ENCODE peak calls at places on chromosomes 7 and 10, in five cellular contexts. P is OCI-LY7, F is hepatocyte, N is mammary epithelial cell, A is astrocyte. Q is an unnamed sample. For H3K79me2, the result is how much of the 10 kb centered on the place peaks cover.

GRCh38 chr10:96616961-96617360 is 30.1 kb upstream of the TM9SF3 start:
- DNase-seq in P (no peak), F (no peak), N (no peak), A (no peak), Q (no peak)

GRCh38 chr7:122412886-122413285 is 108.3 kb upstream of the FEZF1 start:
- DNase-seq in P (no peak), F (peak), N (no peak), A (peak), Q (no peak)

GRCh38 chr7:17773289-17773626 is 167.0 kb downstream of the SNX13 start:
- DNase-seq in P (no peak), F (peak), N (peak), A (peak), Q (peak)

GRCh38 chr7:8176370-8177081 is 85.4 kb downstream of the ICA1 start:
- DNase-seq in P (peak), F (no peak), N (no peak), A (no peak), Q (no peak)

GRCh38 chr10:28810062-28810870 is 132.9 kb downstream of the BAMBI start:
- DNase-seq in P (no peak), F (no peak), N (no peak), A (no peak), Q (no peak)

GRCh38 chr7:77497079-77497478 is 40.0 kb upstream of the PTPN12 start:
- DNase-seq in P (no peak), F (no peak), N (no peak), A (no peak), Q (no peak)

GRCh38 chr10:9096288-9096687 is 1041.8 kb downstream of the GATA3 start:
- DNase-seq in P (no peak), F (no peak), N (no peak), A (no peak), Q (no peak)

GRCh38 chr7:29853072-29853471 is 46.8 kb downstream of the WIPF3 start:
- DNase-seq in P (no peak), F (no peak), N (peak), A (no peak), Q (no peak)

GRCh38 chr10:127695431-127695830 is 41.6 kb upstream of the FOXI2 start:
- DNase-seq in P (no peak), F (no peak), N (no peak), A (no peak), Q (no peak)

GRCh38 chr7:156515911-156516790 is 124.4 kb upstream of the RNF32 start:
- DNase-seq in P (no peak), F (peak), N (no peak), A (no peak), Q (no peak)

GRCh38 chr7:17489987-17490386 is 191.5 kb downstream of the AHR start:
- DNase-seq in P (no peak), F (no peak), N (peak), A (no peak), Q (peak)

GRCh38 chr7:122305475-122306319 is 1.1 kb upstream of the FEZF1 start:
- DNase-seq in P (no peak), F (peak), N (no peak), A (no peak), Q (no peak)

GRCh38 chr10:42995537-42995936 is 81.3 kb upstream of the RET start:
- DNase-seq in P (no peak), F (no peak), N (no peak), A (no peak), Q (no peak)

GRCh38 chr10:93080350-93081046 is 6.8 kb downstream of the CYP26A1 start:
- DNase-seq in P (peak), F (peak), N (no peak), A (peak), Q (peak)

GRCh38 chr7:28389504-28390385 is 22.6 kb upstream of the CREB5 start:
- DNase-seq in P (peak), F (peak), N (peak), A (peak), Q (no peak)

GRCh38 chr7:99098824-99099498 is 44.9 kb downstream of the SMURF1 start:
- DNase-seq in P (no peak), F (peak), N (peak), A (no peak), Q (no peak)

GRCh38 chr7:44048031-44048795 is 3.7 kb downstream of the DBNL start:
- DNase-seq in P (no peak), F (no peak), N (no peak), A (no peak), Q (no peak)

GRCh38 chr10:44967596-44967995 is 8.0 kb downstream of the RASSF4 start:
- DNase-seq in P (no peak), F (no peak), N (no peak), A (no peak), Q (no peak)

GRCh38 chr7:142320883-142321282 is 63.0 kb upstream of the PRSS58 start:
- DNase-seq in P (no peak), F (no peak), N (no peak), A (no peak), Q (no peak)

GRCh38 chr10:34333513-34333912 is 481.6 kb downstream of the PARD3 start:
- DNase-seq in P (no peak), F (no peak), N (peak), A (peak), Q (no peak)

GRCh38 chr10:119478111-119479047 is 64.1 kb downstream of the RGS10 start:
- DNase-seq in P (peak), F (no peak), N (no peak), A (no peak), Q (no peak)

GRCh38 chr10:43046288-43046991 is 30.4 kb upstream of the RET start:
- DNase-seq in P (no peak), F (no peak), N (no peak), A (no peak), Q (no peak)

GRCh38 chr10:43680035-43680434 is 31.4 kb upstream of the ZNF32 start:
- DNase-seq in P (no peak), F (no peak), N (peak), A (peak), Q (no peak)

GRCh38 chr10:21336476-21337170 is 188.9 kb downstream of the SKIDA1 start:
- DNase-seq in P (no peak), F (peak), N (peak), A (peak), Q (peak)

GRCh38 chr7:130891254-130892094 is 157.5 kb upstream of the KLF14 start:
- DNase-seq in P (no peak), F (no peak), N (peak), A (peak), Q (no peak)

GRCh38 chr7:4861227-4861626 is 603 bp downstream of the PAPOLB start:
- DNase-seq in P (no peak), F (no peak), N (no peak), A (no peak), Q (no peak)
- H3K27ac ChIP-seq in P (no peak), F (no peak), N (no peak), A (no peak), Q (no peak)

GRCh38 chr10:6579193-6579903 is 728 bp downstream of the PRKCQ start:
- DNase-seq in P (peak), F (no peak), N (no peak), A (no peak), Q (no peak)

GRCh38 chr10:6580279-6581029 is 378 bp upstream of the PRKCQ start:
- DNase-seq in P (peak), F (peak), N (peak), A (peak), Q (no peak)

GRCh38 chr10:6579904-6580278 is at the start of gene PRKCQ:
- DNase-seq in P (no peak), F (no peak), N (no peak), A (peak), Q (no peak)

GRCh38 chr10:6576326-6576725 is 3.8 kb downstream of the PRKCQ start:
- DNase-seq in P (no peak), F (no peak), N (no peak), A (no peak), Q (no peak)

DNA sequence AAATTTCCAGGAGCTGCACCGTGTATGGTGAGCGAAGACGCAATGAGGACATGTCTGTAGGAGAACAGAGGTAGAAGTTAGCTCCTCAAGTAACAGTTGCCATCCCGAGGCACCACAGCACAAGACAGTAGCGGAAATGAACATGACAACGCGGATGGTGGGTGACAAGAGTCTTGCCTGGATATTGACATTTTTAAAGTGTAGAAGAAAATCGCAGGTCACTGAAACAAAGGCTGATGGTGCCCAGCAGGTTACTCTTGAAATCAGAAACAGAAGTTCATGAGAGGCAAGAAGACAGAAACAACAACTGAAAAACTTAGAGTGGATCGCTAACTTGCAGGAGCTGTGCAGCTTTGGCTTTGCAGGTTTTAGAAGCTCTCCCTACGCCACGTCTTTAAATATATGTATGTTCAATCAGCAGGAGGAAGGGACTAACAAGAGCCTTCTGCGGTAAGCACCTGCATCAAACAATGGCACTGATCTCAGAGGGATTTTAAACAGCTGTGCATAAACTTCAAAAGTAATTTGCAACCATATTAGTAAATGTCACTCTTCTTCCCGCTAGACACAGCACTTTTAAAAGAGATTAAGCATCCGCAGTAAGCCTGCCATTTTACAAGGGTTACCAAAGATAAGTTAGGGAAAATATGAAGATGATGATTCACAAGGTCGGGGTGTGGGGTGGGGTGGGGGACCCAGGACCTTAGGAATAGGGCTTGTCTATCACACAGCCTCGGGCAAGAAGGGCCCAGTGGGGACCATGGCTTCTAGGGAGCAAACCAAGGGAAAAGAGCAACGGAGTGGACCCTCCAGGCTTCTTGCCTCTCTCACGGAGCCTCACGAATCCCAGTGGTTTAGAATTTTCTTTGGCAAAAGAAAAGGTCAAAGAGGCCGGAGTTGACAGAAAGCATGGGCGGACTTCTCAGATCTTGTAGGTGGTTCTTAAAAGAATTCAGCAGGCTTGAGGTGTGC is 1.6 kb downstream of the PRKCQ start:
- DNase-seq in P (peak), F (no peak), N (no peak), A (no peak), Q (no peak)
- H3K4me3 ChIP-seq in P (peak), F (no peak), N (no peak), A (no peak), Q (no peak)

DNA sequence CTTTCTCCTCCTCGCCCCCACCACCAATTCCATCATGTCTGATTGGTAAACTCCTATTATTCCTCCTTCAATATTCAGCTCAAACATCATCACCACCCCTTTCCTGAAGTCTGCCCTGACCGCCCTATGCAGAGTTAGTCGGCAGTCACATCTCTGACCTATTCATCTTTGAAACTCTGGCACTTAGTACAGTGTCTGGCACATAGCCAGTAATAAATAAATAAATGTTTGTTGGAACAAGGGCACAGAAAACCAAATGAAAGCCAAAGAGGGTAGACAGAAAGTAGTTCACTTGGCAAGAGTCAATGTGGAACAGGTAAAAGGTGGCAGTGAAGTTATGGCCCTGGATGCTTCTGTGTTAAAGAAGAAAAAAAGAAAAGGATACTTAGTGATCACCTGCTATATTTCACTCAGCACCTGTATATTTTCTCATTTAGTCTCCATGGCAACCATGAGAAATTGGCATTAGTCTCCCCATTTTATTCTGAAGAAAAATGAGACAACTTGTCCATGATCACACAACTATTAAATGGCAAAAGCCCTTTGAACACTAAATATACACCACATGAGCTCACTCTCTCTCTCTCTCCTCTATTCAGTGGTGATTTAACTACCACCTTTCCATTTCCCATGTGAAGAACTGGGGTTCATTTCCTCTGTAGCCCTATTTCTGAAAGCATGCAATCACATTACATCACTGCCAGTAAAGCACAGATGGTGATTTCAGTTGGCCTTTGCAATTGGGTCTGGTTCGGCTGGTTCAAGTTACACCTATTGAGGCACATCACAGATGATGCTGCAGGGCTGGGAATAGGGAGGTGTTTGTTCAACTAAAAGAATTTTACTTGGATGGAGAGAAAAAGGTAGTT is 25.3 kb downstream of the CHCHD3 start:
- DNase-seq in P (no peak), F (no peak), N (no peak), A (no peak), Q (no peak)
- H3K79me2 ChIP-seq in P (half or more), F (half or more), N (half or more), A (half or more), Q (half or more)

GRCh38 chr10:72081772-72082590 is 6.4 kb downstream of the SPOCK2 start:
- DNase-seq in P (no peak), F (no peak), N (peak), A (no peak), Q (peak)
- H3K27ac ChIP-seq in P (no peak), F (no peak), N (no peak), A (no peak), Q (no peak)

DNA sequence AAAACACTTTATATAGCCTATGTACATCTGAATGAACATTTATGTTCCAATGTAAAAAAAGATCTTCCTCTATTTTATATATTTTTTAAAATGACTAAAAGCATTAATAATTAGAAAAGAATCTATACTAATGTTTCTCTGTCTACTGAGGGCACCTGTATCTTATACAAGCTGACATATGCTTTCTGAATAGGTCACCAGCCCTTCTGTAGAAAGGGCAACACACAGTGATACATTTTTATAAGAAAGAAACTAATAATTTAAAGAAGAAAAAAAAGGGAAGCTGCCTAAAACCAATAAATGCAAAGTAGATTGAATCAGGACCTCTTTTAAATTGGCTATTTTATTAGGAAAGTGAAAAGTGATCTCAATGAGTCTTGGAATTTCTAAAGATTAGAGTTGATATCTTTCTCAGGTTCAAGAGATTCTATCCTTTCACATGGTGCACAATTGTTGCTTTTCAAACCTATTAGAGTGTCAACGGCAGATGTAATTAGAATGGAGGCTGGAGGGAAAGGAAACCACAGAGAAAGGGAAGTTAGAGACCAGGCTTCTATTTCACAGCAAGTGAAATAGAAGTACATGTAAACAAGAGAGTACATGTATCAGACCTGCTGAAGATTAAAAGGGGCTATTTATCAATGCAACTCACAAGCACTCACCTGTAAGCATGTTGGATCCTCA is 6.3 kb downstream of the MTPN start:
- DNase-seq in P (peak), F (no peak), N (no peak), A (no peak), Q (no peak)
- H3K4me3 ChIP-seq in P (peak), F (no peak), N (no peak), A (no peak), Q (no peak)

GRCh38 chr10:117689566-117689965 is 147.0 kb downstream of the EMX2 start:
- DNase-seq in P (no peak), F (no peak), N (no peak), A (no peak), Q (no peak)
- H3K79me2 ChIP-seq in P (under half), F (under half), N (under half), A (under half), Q (under half)

DNA sequence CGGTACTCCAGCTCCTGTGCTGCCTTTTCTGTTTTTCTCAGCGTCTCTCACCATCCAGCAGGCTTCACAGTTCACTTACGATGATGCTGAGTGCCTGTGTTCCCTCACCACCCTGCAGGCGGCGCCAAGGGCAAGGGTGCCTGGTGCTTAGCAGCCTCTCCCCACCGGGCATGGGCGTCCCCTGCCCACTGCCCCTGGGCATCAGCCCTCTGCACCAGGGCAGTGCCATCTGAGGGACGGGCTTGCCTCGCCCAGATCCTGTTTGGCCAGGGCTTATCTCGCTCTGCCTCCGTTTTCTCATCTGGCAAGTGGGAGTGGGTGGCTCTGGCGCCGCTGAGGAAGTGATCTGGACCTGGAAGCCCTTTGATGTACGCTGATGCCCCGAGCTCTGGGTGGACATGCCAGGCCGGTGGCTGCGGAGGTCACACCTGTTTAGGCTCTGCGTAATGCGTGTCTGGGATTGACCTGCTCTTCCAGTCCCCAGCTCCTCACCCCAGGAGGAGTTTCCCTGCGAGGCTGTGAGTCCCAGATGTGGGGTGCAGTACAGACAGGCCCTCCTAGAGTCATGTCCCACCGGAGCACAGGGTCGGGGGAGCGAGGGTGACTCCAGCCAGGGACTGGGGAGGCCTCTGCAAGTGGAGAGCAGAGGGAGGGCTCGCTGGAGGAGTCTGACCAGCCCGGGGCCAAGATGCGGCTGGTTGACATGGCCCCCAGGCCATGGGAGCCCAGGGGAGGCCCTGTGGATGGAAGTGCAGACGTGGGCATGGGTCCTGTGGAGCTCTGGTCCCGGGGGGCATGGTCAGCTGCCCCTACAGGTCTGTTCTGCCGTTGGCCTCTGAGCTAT is 11.8 kb downstream of the TTYH3 start:
- DNase-seq in P (peak), F (no peak), N (no peak), A (no peak), Q (no peak)
- H3K27ac ChIP-seq in P (peak), F (no peak), N (no peak), A (no peak), Q (no peak)

Q was measured in keratinocyte.